ENCODE peak calls at places on chromosomes 2 and 18, in ten cellular contexts. Z is cardiac muscle cell, R is thoracic aorta, Y is right lobe of liver, S is heart left ventricle, E is PC-3, O is AG10803, K is upper lobe of left lung, T is fibroblast of pulmonary artery, C is tibial artery. U is an unnamed sample.
A peak's percentile ranks its signal among the peaks of the same experiment; 100 is the strongest.

GRCh38 chr2:66537001-66537400 is 102.1 kb downstream of the MEIS1 start:
- DNase-seq in Z (peak; percentile 52), E (no peak), S (no peak), R (no peak), O (no peak), Y (no peak), K (no peak), C (no peak), T (no peak), U (no peak)

GRCh38 chr18:3238742-3239141 is 8.9 kb upstream of the MYL12A start:
- DNase-seq in Y (no peak), T (no peak), O (no peak), K (no peak), E (peak; percentile 25), Z (no peak), C (no peak), S (no peak), R (no peak), U (no peak)

GRCh38 chr18:5600376-5601071 is 56.7 kb upstream of the EPB41L3 start:
- DNase-seq in C (no peak), K (no peak), Y (no peak), O (peak; percentile 20), T (peak; percentile 49), E (peak; percentile 39), R (no peak), Z (peak; percentile 56), S (no peak), U (no peak)

GRCh38 chr2:29747786-29748470 is 173.5 kb downstream of the ALK start:
- DNase-seq in T (peak; percentile 14), E (peak; percentile 100), R (no peak), S (no peak), K (no peak), C (no peak), Z (no peak), O (peak; percentile 83), Y (no peak), U (no peak)

GRCh38 chr2:12318427-12319057 is 398.2 kb upstream of the TRIB2 start:
- DNase-seq in Z (no peak), C (no peak), Y (no peak), E (peak; percentile 95), K (no peak), R (no peak), T (peak; percentile 33), S (no peak), O (peak; percentile 88), U (no peak)

GRCh38 chr2:105521176-105521575 is 122.3 kb upstream of the FHL2 start:
- DNase-seq in C (no peak), T (peak; percentile 57), O (peak; percentile 19), K (no peak), E (peak; percentile 67), Y (no peak), R (no peak), S (no peak), Z (peak; percentile 26), U (no peak)

GRCh38 chr2:218569038-218569431 is 396 bp downstream of the CNOT9 start:
- DNase-seq in C (peak; percentile 69), Y (peak; percentile 55), O (peak; percentile 64), T (peak; percentile 61), K (peak; percentile 87), S (no peak), E (peak; percentile 42), Z (peak; percentile 80), R (peak; percentile 10), U (peak; percentile 41)

GRCh38 chr2:235641333-235641732 is 147.5 kb downstream of the AGAP1 start:
- DNase-seq in C (no peak), O (peak; percentile 49), Y (no peak), E (no peak), Z (peak; percentile 26), R (no peak), K (no peak), S (no peak), T (peak; percentile 43), U (peak; percentile 70)

GRCh38 chr2:15909157-15909556 is 31.2 kb upstream of the MYCN start:
- DNase-seq in Y (no peak), K (no peak), Z (no peak), E (no peak), S (no peak), O (no peak), R (no peak), T (no peak), C (no peak), U (no peak)

GRCh38 chr2:196944570-196944969 is 18.1 kb upstream of the PGAP1 start:
- DNase-seq in R (no peak), E (no peak), K (no peak), C (no peak), O (no peak), Y (no peak), T (no peak), S (no peak), Z (no peak), U (no peak)

GRCh38 chr2:151508519-151508918 is 98.8 kb downstream of the RIF1 start:
- DNase-seq in S (no peak), K (no peak), T (no peak), C (no peak), O (no peak), Y (no peak), Z (no peak), E (no peak), R (no peak), U (no peak)
- TF ChIP-seq CTCF in S (no peak), K (no peak), T (no peak), C (no peak), O (no peak), Y (no peak), Z (no peak), E (no peak), R (no peak), U (no peak)

GRCh38 chr2:173874899-173875247 is 90.3 kb downstream of the SP3 start:
- DNase-seq in Z (no peak), R (no peak), K (no peak), E (no peak), C (no peak), S (no peak), O (no peak), T (no peak), Y (peak; percentile 30), U (no peak)
- H3K4me3 ChIP-seq in Z (no peak overlapping the region), R (no peak overlapping the region), K (no peak overlapping the region), E (no peak overlapping the region), C (no peak overlapping the region), S (no peak overlapping the region), O (no peak overlapping the region), T (no peak overlapping the region), Y (no peak overlapping the region), U (no peak overlapping the region)

DNA sequence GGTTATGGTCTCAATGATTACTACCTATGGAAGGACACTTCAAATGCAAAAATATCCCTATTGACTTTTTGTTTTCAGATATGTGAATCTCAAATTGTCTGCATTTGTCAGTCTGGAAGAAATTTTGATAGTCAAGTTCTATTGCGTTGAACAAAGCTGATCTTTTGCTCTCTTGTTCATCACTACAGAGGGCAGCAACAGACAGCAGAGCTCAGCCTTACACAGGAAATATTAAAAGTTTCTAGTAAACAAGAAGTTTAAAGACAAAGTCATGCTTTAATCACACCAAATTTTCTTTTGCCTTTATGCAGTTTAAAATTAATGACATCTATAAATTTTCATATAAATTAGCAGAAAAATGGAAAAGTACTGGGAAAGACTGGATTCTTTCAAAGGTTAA is 617.5 kb downstream of the NR4A2 start:
- DNase-seq in K (no peak), C (no peak), E (no peak), Y (no peak), O (no peak), T (no peak), R (no peak), S (no peak), Z (no peak), U (no peak)
- TF ChIP-seq CTCF in K (no peak), C (no peak), E (no peak), Y (no peak), O (no peak), T (no peak), R (no peak), S (no peak), Z (no peak), U (no peak)

DNA sequence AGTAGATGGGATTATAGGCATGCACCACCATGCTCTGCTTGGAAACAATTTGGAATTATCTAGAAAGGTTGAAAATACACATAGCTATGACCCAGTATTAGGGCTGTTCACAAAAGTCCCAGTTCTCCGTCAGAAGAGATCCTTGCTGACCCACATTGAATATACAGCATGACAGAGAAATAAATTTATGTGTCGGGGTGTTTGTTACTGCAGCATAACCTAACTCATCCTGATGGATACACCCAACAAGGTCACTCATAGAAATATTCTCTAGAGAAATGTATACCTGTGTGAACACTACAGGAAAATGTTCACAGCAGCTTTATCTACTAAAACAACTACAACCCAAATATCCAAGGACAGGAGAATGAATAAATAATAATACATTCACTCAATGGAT is 9.0 kb downstream of the TBC1D8 start:
- DNase-seq in E (no peak), C (no peak), Z (no peak), O (no peak), S (no peak), K (no peak), R (no peak), Y (no peak), T (no peak), U (no peak)
- H3K4me3 ChIP-seq in E (peak overlapping the region; percentile 3), C (no peak overlapping the region), Z (no peak overlapping the region), O (no peak overlapping the region), S (no peak overlapping the region), K (no peak overlapping the region), R (no peak overlapping the region), Y (no peak overlapping the region), T (no peak overlapping the region), U (no peak overlapping the region)

GRCh38 chr2:58447586-58447985 is 206.5 kb upstream of the FANCL start:
- DNase-seq in R (no peak), O (no peak), Z (no peak), T (no peak), E (peak; percentile 77), S (no peak), Y (no peak), K (no peak), C (no peak), U (no peak)

GRCh38 chr2:58448845-58449244 is 207.7 kb upstream of the FANCL start:
- DNase-seq in R (no peak), Z (no peak), T (no peak), E (no peak), K (no peak), O (no peak), S (no peak), C (no peak), Y (no peak), U (no peak)

GRCh38 chr2:58448065-58448507 is 207.0 kb upstream of the FANCL start:
- DNase-seq in E (peak; percentile 84), Z (peak; percentile 79), T (peak; percentile 80), R (no peak), Y (peak; percentile 61), C (no peak), O (peak; percentile 68), S (no peak), K (no peak), U (no peak)

GRCh38 chr2:58449286-58450010 is 208.3 kb upstream of the FANCL start:
- DNase-seq in E (peak; percentile 38), Y (no peak), R (no peak), S (no peak), O (no peak), Z (no peak), K (no peak), T (no peak), C (no peak), U (no peak)
- TF ChIP-seq CTCF in E (peak; percentile 46), Y (no peak), R (no peak), S (no peak), O (no peak), Z (no peak), K (no peak), T (no peak), C (no peak), U (no peak)

U was measured in psoas muscle.